ENCODE peak calls at places on chromosomes 5 and 9, in six cellular contexts. M is upper lobe of left lung, T is endothelial cell of umbilical vein, X is HCT116, E is spleen, H is prostate gland. J is an unnamed sample.

GRCh38 chr9:34671307-34671706 is 8.8 kb upstream of the CCL27 start:
- DNase-seq in M (no peak), T (no peak), X (no peak), E (no peak), H (no peak), J (no peak)

GRCh38 chr9:14616188-14616982 is 76.8 kb downstream of the ZDHHC21 start:
- DNase-seq in M (no peak), T (peak; percentile 68), X (peak; percentile 32), E (no peak), H (no peak), J (no peak)

GRCh38 chr5:79181419-79182022 is 54.4 kb upstream of the JMY start:
- DNase-seq in M (no peak), T (no peak), X (no peak), E (no peak), H (no peak), J (no peak)

GRCh38 chr5:173513521-173513991 is 102.9 kb downstream of the BOD1 start:
- DNase-seq in M (no peak), T (no peak), X (no peak), E (no peak), H (no peak), J (no peak)

GRCh38 chr5:128093368-128093767 is 9.8 kb downstream of the SLC12A2 start:
- DNase-seq in M (no peak), T (no peak), X (no peak), E (no peak), H (no peak), J (no peak)

GRCh38 chr5:54469655-54470054 is 14.2 kb downstream of the HSPB3 start:
- DNase-seq in M (no peak), T (no peak), X (no peak), E (no peak), H (no peak), J (no peak)

GRCh38 chr5:14174235-14174636 is 31.1 kb downstream of the TRIO start:
- DNase-seq in M (no peak), T (peak; percentile 57), X (no peak), E (no peak), H (no peak), J (no peak)

GRCh38 chr9:89676281-89676680 is 71.5 kb downstream of the GADD45G start:
- DNase-seq in M (peak; percentile 84), T (no peak), X (no peak), E (no peak), H (peak; percentile 79), J (peak; percentile 78)

GRCh38 chr5:17243287-17244063 is 26.0 kb downstream of the BASP1 start:
- DNase-seq in M (no peak), T (no peak), X (no peak), E (no peak), H (no peak), J (no peak)

GRCh38 chr5:32851774-32852173 is 140.7 kb downstream of the NPR3 start:
- DNase-seq in M (no peak), T (no peak), X (no peak), E (no peak), H (no peak), J (no peak)

GRCh38 chr5:175285263-175285662 is 158.7 kb downstream of the DRD1 start:
- DNase-seq in M (no peak), T (no peak), X (no peak), E (no peak), H (no peak), J (no peak)

GRCh38 chr9:27227192-27227591 is 69.8 kb downstream of the EQTN start:
- DNase-seq in M (no peak), T (no peak), X (no peak), E (no peak), H (no peak), J (no peak)

GRCh38 chr5:141692919-141693848 is 11.2 kb upstream of the ARAP3 start:
- DNase-seq in M (no peak), T (no peak), X (no peak), E (no peak), H (no peak), J (no peak)

GRCh38 chr5:170225326-170226137 is 7.3 kb upstream of the C5orf58 start:
- DNase-seq in M (peak; percentile 66), T (peak; percentile 64), X (peak; percentile 50), E (peak; percentile 81), H (peak; percentile 63), J (peak; percentile 86)

GRCh38 chr9:99169982-99170761 is 51.6 kb downstream of the ALG2 start:
- DNase-seq in M (no peak), T (no peak), X (no peak), E (no peak), H (no peak), J (no peak)

DNA sequence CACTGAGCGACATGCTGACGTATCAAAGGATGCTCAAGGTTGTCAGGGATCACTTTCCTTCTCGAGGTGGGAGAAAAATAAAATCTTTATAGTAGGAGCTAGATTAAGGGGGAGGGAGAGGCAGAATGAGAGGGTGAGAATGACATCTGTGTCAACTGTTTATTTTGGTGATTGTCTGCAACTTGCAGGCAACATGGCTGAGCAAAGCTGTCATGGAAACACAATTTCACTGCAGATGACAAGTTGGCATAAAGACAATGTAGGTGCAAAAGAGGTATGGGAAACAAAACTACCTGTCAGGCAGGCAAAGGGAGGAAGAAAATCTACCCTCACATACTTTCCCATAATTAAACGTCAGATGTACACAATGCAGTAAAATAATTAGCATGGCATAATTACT is 167.4 kb downstream of the SLIT3 start:
- DNase-seq in M (no peak), T (no peak), X (no peak), E (no peak), H (no peak), J (no peak)
- TF ChIP-seq POLR2AphosphoS5 in M (no peak), T (no peak), X (no peak), E (no peak), H (no peak), J (no peak)

GRCh38 chr9:116333254-116333653 is 179.7 kb downstream of the PAPPA start:
- DNase-seq in M (no peak), T (no peak), X (no peak), E (no peak), H (no peak), J (no peak)
- H3K4me1 ChIP-seq in M (no peaks in the 10 kb centered on the region), T (no peaks in the 10 kb centered on the region), X (no peaks in the 10 kb centered on the region), E (no peaks in the 10 kb centered on the region), H (no peaks in the 10 kb centered on the region), J (no peaks in the 10 kb centered on the region)

DNA sequence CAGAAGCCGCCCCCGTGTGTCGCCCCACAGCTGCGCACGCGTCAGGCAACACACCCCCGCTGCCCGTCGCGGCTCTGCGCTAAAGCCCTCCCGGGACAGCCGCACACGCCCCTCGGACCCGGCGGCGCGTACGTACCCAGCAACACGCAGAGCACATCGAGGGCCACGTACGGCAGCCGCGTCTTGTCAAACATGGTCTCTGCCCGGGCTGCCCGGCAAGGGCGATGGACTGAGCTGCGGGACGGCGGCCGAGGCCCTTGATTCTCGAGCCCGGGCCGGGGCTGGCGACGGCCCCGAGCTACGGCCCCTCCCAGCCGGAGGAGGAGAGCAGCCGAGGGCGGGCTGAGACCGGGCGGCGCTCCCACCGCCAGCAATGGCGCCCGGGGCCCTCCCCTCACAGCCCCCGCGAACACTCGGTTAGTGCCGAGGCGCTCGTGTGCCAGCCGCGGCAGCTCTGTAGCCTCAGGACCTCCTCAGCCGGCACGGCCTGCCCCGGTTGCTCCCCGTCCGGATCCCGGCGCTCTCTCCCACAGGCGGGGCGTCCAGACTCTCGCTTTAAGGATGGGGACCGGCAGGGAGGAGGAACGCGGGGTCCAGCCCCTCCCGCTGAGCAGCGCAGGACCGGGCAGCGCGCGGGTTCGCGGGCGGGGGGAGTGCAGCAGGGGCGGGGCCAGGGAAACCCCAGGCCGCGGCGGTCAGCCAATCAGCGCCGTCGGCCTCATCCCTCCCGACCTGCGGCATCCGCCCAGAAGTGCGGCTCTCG is at the start of gene PLPP1:
- DNase-seq in M (peak; percentile 93), T (peak; percentile 92), X (peak; percentile 56), E (peak; percentile 96), H (peak; percentile 95), J (peak; percentile 97)
- TF ChIP-seq POLR2A in M (peak; percentile 78), T (peak; percentile 85), X (peak; percentile 35), E (no peak), H (peak; percentile 92), J (peak; percentile 23)

GRCh38 chr9:98017306-98017705 is 34.2 kb downstream of the ANP32B start:
- DNase-seq in M (no peak), T (no peak), X (no peak), E (no peak), H (no peak), J (no peak)
- TF ChIP-seq POLR2AphosphoS5 in M (no peak), T (no peak), X (no peak), E (no peak), H (no peak), J (no peak)

DNA sequence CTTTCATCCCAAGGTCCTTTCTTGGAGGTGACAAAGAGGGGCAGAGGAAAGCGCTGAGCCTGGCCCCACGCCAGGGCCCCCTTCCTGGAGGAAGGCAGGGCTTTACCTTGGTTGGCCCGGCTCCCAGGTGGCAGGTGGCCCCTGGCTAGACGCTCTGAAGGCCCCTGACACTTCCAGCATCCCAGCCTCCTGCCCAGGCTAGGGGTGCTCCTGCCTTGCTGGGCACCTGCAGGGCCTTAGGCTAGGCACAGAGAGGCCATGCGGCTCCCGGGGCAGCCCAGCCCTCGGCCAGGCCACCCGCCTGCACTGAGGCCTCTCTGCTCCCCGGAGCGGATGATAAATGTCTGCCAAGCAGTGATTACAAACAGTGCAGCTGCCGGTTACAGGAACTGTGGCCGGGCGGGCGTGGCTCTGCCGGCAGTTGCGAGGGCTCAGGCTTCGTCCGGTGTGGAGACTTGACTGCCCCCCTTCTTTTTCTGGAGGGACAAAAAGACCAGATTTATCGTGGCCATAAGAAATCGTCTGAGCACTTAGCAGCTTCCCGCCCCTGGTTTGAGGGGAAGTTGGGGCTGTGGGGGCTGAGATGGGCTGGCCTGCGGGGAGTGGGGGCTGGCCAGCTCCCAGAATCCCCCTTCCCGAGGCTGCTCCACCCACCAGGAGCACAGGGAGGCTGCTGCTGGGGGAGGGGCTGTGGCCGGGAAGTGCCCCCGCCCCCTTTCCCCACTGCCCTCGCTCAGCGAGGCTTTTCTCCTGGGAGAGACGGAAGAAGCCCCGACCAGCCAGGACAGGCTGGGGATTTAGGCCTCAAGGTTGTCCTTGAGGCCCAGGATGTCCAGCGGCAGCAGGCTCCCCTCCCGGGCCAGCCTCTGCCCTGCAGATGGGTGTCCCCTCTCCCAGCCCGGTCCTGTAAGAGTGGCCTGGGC is 31.6 kb upstream of the UBAC1 start:
- DNase-seq in M (peak; percentile 87), T (peak; percentile 81), X (no peak), E (peak; percentile 95), H (peak; percentile 66), J (peak; percentile 94)
- H3K4me1 ChIP-seq in M (peaks cover 65% of the 10 kb centered on the region), T (peaks cover 22% of the 10 kb centered on the region), X (peaks cover 12% of the 10 kb centered on the region), E (peaks cover 48% of the 10 kb centered on the region), H (peaks cover 20% of the 10 kb centered on the region), J (peaks cover 3% of the 10 kb centered on the region)